ENCODE peak calls at places on chromosomes 3 and 15, in six cellular contexts. O, G, L, D, V and A are unnamed samples.

GRCh38 chr3:126022741-126023359 is 53.9 kb downstream of the ROPN1B start:
- DNase-seq in O (no peak), G (no peak), L (peak; percentile 94), D (no peak), V (no peak), A (peak; percentile 12)

GRCh38 chr3:32304510-32304909 is 66.0 kb downstream of the CMTM8 start:
- DNase-seq in O (no peak), G (no peak), L (no peak), D (no peak), V (no peak), A (no peak)

GRCh38 chr3:31581660-31582059 is 48.9 kb downstream of the STT3B start:
- DNase-seq in O (no peak), G (no peak), L (no peak), D (no peak), V (peak; percentile 34), A (no peak)

GRCh38 chr3:101148001-101148400 is 154.8 kb upstream of the ABI3BP start:
- DNase-seq in O (no peak), G (no peak), L (no peak), D (no peak), V (no peak), A (no peak)

GRCh38 chr3:48989796-48990635 is at the start of gene P4HTM:
- DNase-seq in O (peak; percentile 63), G (peak; percentile 77), L (peak; percentile 82), D (peak; percentile 82), V (peak; percentile 89), A (peak; percentile 92)

GRCh38 chr3:10189557-10190374 is 25.0 kb downstream of the IRAK2 start:
- DNase-seq in O (peak; percentile 95), G (peak; percentile 89), L (no peak), D (peak; percentile 88), V (peak; percentile 58), A (no peak)

GRCh38 chr3:33131328-33132018 is 17.7 kb downstream of the CRTAP start:
- DNase-seq in O (peak; percentile 66), G (peak; percentile 51), L (peak; percentile 46), D (peak; percentile 72), V (peak; percentile 72), A (peak; percentile 96)

GRCh38 chr15:45657769-45658545 is 23.1 kb downstream of the SQOR start:
- DNase-seq in O (no peak), G (no peak), L (no peak), D (no peak), V (no peak), A (no peak)

GRCh38 chr3:127210654-127210943 is 17.7 kb downstream of the PRR23E start:
- DNase-seq in O (no peak), G (no peak), L (no peak), D (no peak), V (no peak), A (no peak)

GRCh38 chr3:2861920-2862319 is 248.3 kb downstream of the IL5RA start:
- DNase-seq in O (no peak), G (no peak), L (no peak), D (no peak), V (no peak), A (no peak)

GRCh38 chr3:197300361-197300760 is 1.9 kb upstream of the DLG1 start:
- DNase-seq in O (no peak), G (peak; percentile 65), L (no peak), D (peak; percentile 5), V (no peak), A (no peak)

GRCh38 chr15:66070220-66070934 is 183.2 kb downstream of the MEGF11 start:
- DNase-seq in O (no peak), G (no peak), L (no peak), D (no peak), V (no peak), A (no peak)

GRCh38 chr15:57334257-57334656 is 42.0 kb upstream of the CGNL1 start:
- DNase-seq in O (peak; percentile 60), G (peak; percentile 44), L (no peak), D (no peak), V (peak; percentile 21), A (no peak)

DNA sequence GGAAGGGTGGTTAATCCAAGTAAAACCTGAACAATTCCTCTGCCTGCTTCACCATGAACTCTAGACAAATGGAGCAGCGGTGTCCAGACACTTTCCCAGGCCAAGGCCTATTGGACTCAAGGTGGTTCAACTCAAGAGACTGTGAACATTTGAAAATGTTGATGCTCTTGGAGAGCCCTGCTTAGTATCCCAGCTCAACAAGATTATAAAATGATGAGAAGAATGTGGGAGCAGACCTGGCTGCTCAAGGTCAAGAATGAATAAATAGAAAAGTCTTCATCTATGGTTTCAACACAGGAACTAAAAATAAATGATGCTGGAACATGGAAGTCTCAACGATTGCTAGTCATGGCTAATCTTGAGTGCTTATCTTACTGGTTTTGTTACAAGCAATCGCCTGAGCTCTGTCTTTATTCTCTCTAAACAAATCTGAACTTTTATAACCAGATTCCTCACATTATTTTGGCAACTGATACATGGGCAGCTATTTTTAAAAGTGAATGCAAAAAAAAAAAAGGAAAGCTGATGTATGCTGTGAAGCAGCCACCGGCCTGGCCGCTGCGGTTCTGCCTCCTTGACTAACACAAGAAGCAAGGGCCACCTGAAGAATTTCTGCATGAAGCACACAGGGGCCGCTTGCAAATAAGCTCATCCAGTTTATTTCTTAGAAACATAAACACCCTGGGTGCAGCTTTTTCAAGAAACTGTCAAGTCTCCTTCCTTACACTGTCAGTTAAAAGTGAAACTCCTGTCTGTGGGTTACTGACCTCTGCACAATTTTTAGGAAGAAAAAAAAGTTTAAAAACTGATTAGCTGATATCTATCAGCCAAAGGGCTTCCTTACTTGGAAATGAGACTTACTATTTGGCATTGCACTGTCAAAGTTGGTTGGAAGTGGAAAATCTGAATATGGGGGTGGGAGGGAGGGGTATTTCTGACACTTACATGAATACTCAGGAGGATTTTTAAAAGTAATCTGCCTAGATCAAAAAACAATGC is 120.1 kb upstream of the ARHGEF3 start:
- DNase-seq in O (no peak), G (no peak), L (no peak), D (no peak), V (no peak), A (no peak)
- H3K4me3 ChIP-seq in O (no peak overlapping the region), G (no peak overlapping the region), L (no peak overlapping the region), D (no peak overlapping the region), V (no peak overlapping the region), A (no peak overlapping the region)

GRCh38 chr15:74788716-74789151 is 6.9 kb downstream of the CSK start:
- DNase-seq in O (no peak), G (no peak), L (no peak), D (no peak), V (no peak), A (peak; percentile 60)
- H3K4me3 ChIP-seq in O (no peak overlapping the region), G (no peak overlapping the region), L (no peak overlapping the region), D (no peak overlapping the region), V (no peak overlapping the region), A (no peak overlapping the region)

DNA sequence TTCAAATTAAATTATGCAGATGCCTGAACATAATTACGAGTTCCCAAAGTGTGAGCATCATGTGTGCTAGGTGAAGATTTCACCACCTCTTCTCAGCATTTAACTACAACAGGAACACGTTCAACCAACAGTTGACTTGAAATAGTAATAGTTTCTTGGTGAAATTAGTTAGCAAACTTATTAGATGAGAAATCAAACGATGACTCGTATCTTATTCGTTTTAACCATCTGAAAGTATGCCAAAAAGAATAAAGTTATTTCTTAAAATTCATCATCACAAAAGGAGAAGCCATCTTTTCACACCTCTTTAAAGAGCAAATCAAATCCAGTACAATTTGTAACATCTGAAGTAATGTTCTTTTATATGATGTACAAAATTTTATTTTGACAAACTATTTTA is 2.3 kb downstream of the BNC1 start:
- DNase-seq in O (no peak), G (no peak), L (no peak), D (no peak), V (no peak), A (no peak)
- H3K4me3 ChIP-seq in O (peak overlapping the region; percentile 73), G (no peak overlapping the region), L (no peak overlapping the region), D (no peak overlapping the region), V (no peak overlapping the region), A (no peak overlapping the region)

GRCh38 chr15:74422370-74422722 is 11.4 kb downstream of the SEMA7A start:
- DNase-seq in O (no peak), G (no peak), L (peak; percentile 84), D (no peak), V (no peak), A (no peak)
- H3K4me3 ChIP-seq in O (no peak overlapping the region), G (no peak overlapping the region), L (no peak overlapping the region), D (no peak overlapping the region), V (no peak overlapping the region), A (no peak overlapping the region)

GRCh38 chr15:96807361-96807760 is 476.9 kb downstream of the NR2F2 start:
- DNase-seq in O (no peak), G (no peak), L (no peak), D (no peak), V (no peak), A (no peak)

GRCh38 chr15:96802870-96803269 is 472.4 kb downstream of the NR2F2 start:
- DNase-seq in O (no peak), G (no peak), L (no peak), D (no peak), V (no peak), A (peak; percentile 33)

DNA sequence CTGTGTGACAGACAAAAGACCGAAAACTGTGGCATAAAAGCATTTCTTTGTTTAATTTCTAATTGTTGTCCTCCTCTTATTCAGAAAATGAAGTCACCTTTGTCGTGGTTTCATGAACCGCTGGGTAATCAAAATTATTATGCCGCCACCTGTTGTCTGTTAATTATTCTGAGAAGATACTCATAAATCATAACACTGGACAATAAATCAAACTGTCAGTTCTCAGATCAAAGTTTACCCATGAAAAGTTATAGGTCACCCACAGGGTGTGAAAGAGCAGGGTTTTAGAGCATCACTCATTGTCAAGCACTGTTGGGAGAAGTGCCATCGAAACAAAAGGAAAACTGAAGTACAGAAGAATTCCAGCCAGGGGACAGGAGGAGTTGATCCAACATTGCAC is 474.3 kb downstream of the NR2F2 start:
- DNase-seq in O (no peak), G (no peak), L (no peak), D (no peak), V (no peak), A (no peak)
- H3K4me3 ChIP-seq in O (no peak overlapping the region), G (no peak overlapping the region), L (no peak overlapping the region), D (no peak overlapping the region), V (no peak overlapping the region), A (no peak overlapping the region)

GRCh38 chr3:29758108-29759020 is 477.5 kb downstream of the RBMS3 start:
- DNase-seq in O (peak; percentile 92), G (no peak), L (no peak), D (peak; percentile 8), V (peak; percentile 97), A (no peak)

GRCh38 chr3:29757054-29757777 is 476.3 kb downstream of the RBMS3 start:
- DNase-seq in O (peak; percentile 87), G (peak; percentile 66), L (no peak), D (peak; percentile 60), V (peak; percentile 37), A (no peak)

GRCh38 chr3:29763115-29763514 is 482.2 kb downstream of the RBMS3 start:
- DNase-seq in O (no peak), G (no peak), L (no peak), D (no peak), V (peak; percentile 20), A (no peak)

GRCh38 chr3:29759021-29759359 is 478.1 kb downstream of the RBMS3 start:
- DNase-seq in O (no peak), G (no peak), L (no peak), D (peak; percentile 60), V (no peak), A (no peak)

GRCh38 chr3:29759443-29760033 is 478.7 kb downstream of the RBMS3 start:
- DNase-seq in O (peak; percentile 73), G (no peak), L (no peak), D (no peak), V (peak; percentile 51), A (no peak)
- H3K4me3 ChIP-seq in O (no peak overlapping the region), G (no peak overlapping the region), L (no peak overlapping the region), D (no peak overlapping the region), V (no peak overlapping the region), A (no peak overlapping the region)

GRCh38 chr15:50059203-50059772 is 59.7 kb downstream of the ATP8B4 start:
- DNase-seq in O (no peak), G (no peak), L (no peak), D (no peak), V (no peak), A (no peak)
- H3K4me3 ChIP-seq in O (no peak overlapping the region), G (no peak overlapping the region), L (no peak overlapping the region), D (no peak overlapping the region), V (no peak overlapping the region), A (no peak overlapping the region)